ENCODE peak calls at places on chromosomes 4 and X, in eight cellular contexts. F is brain microvascular endothelial cell; S is kidney; M is HL-60; X is transverse colon; C is hepatocyte; B is iPS DF 6.9; L is CD8-positive, alpha-beta T cell. T is an unnamed sample.

GRCh38 chr4:145979160-145979559 is 40.5 kb upstream of the ZNF827 start:
- DNase-seq in M (no peak), C (no peak), B (no peak), S (no peak), F (no peak), L (no peak), X (no peak), T (no peak)

GRCh38 chr4:74054483-74055032 is 16.1 kb upstream of the CXCL3 start:
- DNase-seq in L (no peak), X (no peak), M (peak), C (no peak), F (no peak), B (no peak), S (no peak), T (no peak)

GRCh38 chr4:61160484-61160883 is 39.6 kb upstream of the ADGRL3 start:
- DNase-seq in S (no peak), L (no peak), M (no peak), B (no peak), F (no peak), X (no peak), C (no peak), T (no peak)

GRCh38 chr4:1105662-1106061 is 7.7 kb downstream of the RNF212 start:
- DNase-seq in L (no peak), B (no peak), F (no peak), X (no peak), M (no peak), S (no peak), C (no peak), T (no peak)

GRCh38 chr4:152146244-152146643 is 385.4 kb upstream of the GATB start:
- DNase-seq in X (no peak), M (no peak), S (no peak), F (no peak), L (no peak), C (no peak), B (no peak), T (no peak)

GRCh38 chrX:427812-428725 is 41.4 kb upstream of the PPP2R3B start:
- DNase-seq in L (no peak), C (peak), M (peak), S (peak), F (peak), X (no peak), B (no peak), T (no peak)

GRCh38 chrX:10190367-10190766 is 33.6 kb downstream of the CLCN4 start:
- DNase-seq in L (no peak), S (no peak), M (peak), X (peak), F (peak), B (no peak), C (peak), T (peak)

GRCh38 chr4:107808572-107808971 is 16.2 kb upstream of the SGMS2 start:
- DNase-seq in S (no peak), B (no peak), X (no peak), F (no peak), C (no peak), M (no peak), L (no peak), T (no peak)

GRCh38 chr4:31674313-31674947 is 954.3 kb downstream of the PCDH7 start:
- DNase-seq in S (no peak), M (no peak), L (no peak), C (peak), X (no peak), F (peak), B (peak), T (no peak)

GRCh38 chr4:145437466-145437865 is 44.2 kb upstream of the SMAD1 start:
- DNase-seq in X (no peak), C (no peak), F (no peak), M (no peak), B (no peak), L (no peak), S (no peak), T (peak)

GRCh38 chrX:70970482-70970999 is 39.6 kb upstream of the SLC7A3 start:
- DNase-seq in M (no peak), F (no peak), C (no peak), S (no peak), X (no peak), B (no peak), L (no peak), T (peak)

GRCh38 chr4:77001907-77002306 is 52.4 kb downstream of the SEPTIN11 start:
- DNase-seq in M (no peak), L (no peak), B (no peak), S (no peak), F (peak), X (no peak), C (no peak), T (peak)

GRCh38 chr4:169079942-169080827 is 70.1 kb upstream of the CBR4 start:
- DNase-seq in F (peak), L (no peak), M (peak), B (no peak), X (no peak), S (peak), C (peak), T (peak)

GRCh38 chr4:30511751-30512150 is 208.4 kb upstream of the PCDH7 start:
- DNase-seq in X (no peak), C (no peak), S (no peak), L (no peak), B (no peak), F (no peak), M (no peak), T (no peak)

GRCh38 chr4:31929676-31930075 is 1209.5 kb downstream of the PCDH7 start:
- DNase-seq in L (no peak), C (no peak), S (no peak), B (no peak), F (no peak), X (no peak), M (no peak), T (no peak)

GRCh38 chr4:2079006-2079405 is 19.9 kb downstream of the NAT8L start:
- DNase-seq in M (no peak), X (no peak), S (peak), C (no peak), L (no peak), F (no peak), B (no peak), T (no peak)

GRCh38 chr4:159227984-159228383 is 125.1 kb downstream of the RAPGEF2 start:
- DNase-seq in S (peak), X (peak), L (no peak), M (no peak), F (peak), C (peak), B (no peak), T (peak)

GRCh38 chr4:36823199-36823967 is 421.2 kb upstream of the NWD2 start:
- DNase-seq in B (no peak), F (no peak), C (no peak), X (no peak), S (peak), M (no peak), L (no peak), T (no peak)

GRCh38 chr4:89889289-89889688 is 5.4 kb upstream of the MMRN1 start:
- DNase-seq in X (no peak), M (no peak), S (no peak), B (no peak), L (no peak), C (no peak), F (no peak), T (peak)

GRCh38 chr4:7140062-7140691 is 52.2 kb upstream of the SORCS2 start:
- DNase-seq in L (no peak), S (no peak), X (no peak), M (no peak), C (no peak), B (no peak), F (no peak), T (no peak)

GRCh38 chr4:86043755-86044592 is 315.9 kb downstream of the MAPK10 start:
- DNase-seq in M (peak), S (no peak), X (no peak), B (peak), L (no peak), C (peak), F (peak), T (peak)

GRCh38 chrX:127708155-127708554 is 344.0 kb downstream of the ACTRT1 start:
- DNase-seq in B (no peak), X (no peak), L (no peak), F (no peak), C (no peak), M (peak), S (no peak), T (peak)

GRCh38 chrX:73563740-73564073 is 710 bp downstream of the CHIC1 start:
- DNase-seq in S (no peak), B (no peak), F (no peak), C (no peak), M (no peak), L (no peak), X (no peak), T (no peak)

GRCh38 chr4:47746122-47746521 is 91.7 kb downstream of the CORIN start:
- DNase-seq in B (no peak), M (no peak), X (no peak), C (no peak), S (no peak), F (no peak), L (no peak), T (peak)

GRCh38 chrX:7709845-7710244 is 133.1 kb upstream of the VCX start:
- DNase-seq in B (no peak), L (no peak), F (no peak), S (no peak), C (no peak), M (no peak), X (no peak), T (no peak)

GRCh38 chrX:78452356-78452755 is 124.9 kb upstream of the CYSLTR1 start:
- DNase-seq in X (no peak), M (no peak), S (no peak), L (no peak), F (no peak), B (no peak), C (no peak), T (no peak)

GRCh38 chr4:174156239-174156826 is 127.1 kb downstream of the FBXO8 start:
- DNase-seq in C (peak), S (no peak), L (no peak), X (no peak), B (no peak), M (peak), F (peak), T (peak)

GRCh38 chr4:95547708-95548471 is 883 bp downstream of the UNC5C start:
- DNase-seq in M (peak), X (peak), F (peak), B (no peak), C (peak), L (no peak), S (peak), T (peak)

GRCh38 chr4:176340871-176341685 is 21.3 kb downstream of the SPCS3 start:
- DNase-seq in S (no peak), B (no peak), L (no peak), C (peak), F (peak), M (peak), X (no peak), T (peak)

GRCh38 chrX:103817502-103817901 is 14.6 kb downstream of the RAB9B start:
- DNase-seq in M (peak), L (no peak), C (peak), X (no peak), S (no peak), B (no peak), F (peak), T (no peak)

GRCh38 chr4:88002786-88003185 is 4.6 kb upstream of the PKD2 start:
- DNase-seq in B (no peak), L (no peak), S (no peak), X (no peak), C (no peak), M (no peak), F (no peak), T (peak)

GRCh38 chr4:125952631-125953030 is 637.9 kb downstream of the FAT4 start:
- DNase-seq in X (no peak), C (no peak), L (no peak), F (no peak), B (no peak), M (no peak), S (no peak), T (no peak)

DNA sequence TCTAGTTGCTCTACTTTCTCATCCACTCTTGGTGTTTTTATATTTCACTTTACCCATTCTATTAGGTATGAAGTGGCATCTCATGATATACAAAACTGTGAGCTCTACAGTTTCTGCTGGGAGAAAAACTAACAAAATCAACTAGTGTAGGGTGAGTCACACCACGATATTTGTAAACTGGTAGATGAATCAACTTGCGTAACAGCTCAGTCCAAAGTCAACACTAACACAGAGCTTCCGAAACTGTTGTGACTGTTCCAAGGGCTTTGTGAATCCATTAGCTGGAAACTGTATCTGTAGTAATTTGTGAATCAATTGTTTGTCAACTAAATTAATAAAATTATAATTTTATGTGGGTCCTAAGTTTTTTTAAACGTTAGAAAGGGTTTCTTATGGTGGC is 119.8 kb upstream of the TSPAN5 start:
- DNase-seq in B (no peak), C (peak), M (no peak), S (no peak), L (no peak), X (no peak), F (peak), T (peak)
- H3K27ac ChIP-seq in B (no peak), C (peak), M (no peak), S (no peak), L (no peak), X (peak), F (peak), T (no peak)

DNA sequence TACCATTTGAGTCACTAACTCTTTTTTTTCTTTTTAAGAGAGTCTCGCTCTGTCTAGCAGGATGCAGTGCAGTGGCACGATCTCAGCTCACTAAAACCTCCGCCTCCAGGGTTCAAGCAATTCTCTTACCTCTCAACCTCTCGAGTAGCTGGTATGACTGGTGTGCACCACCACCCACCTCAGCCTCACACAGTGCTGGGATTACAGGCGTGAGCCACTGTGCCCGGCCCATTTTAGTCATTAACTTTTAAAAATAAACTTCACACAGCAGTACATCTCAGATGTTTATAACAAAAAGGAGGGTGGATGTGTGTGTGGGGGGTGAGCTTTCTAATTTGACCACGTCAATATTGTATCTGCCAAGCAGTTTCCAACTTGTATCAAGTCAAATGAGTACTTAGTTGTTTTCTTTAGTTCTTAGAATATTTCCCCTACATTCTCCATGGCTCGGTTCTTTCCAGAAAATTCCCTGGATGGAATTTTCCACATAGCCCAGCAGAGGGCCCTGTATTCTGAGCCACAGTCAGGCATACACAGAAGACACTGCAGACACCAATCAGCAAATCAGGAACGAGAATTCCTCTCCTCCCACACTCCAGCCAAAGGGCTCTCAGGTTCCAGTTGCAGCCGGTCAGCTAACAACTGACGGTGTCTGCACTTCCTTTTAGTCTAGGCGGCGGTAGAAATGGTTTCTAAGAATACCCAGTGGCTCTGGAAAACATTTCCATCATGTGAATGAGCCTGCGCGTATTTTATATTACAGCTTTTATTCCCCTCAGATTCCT is 20.1 kb upstream of the ARAF start:
- DNase-seq in C (peak), L (no peak), F (peak), X (peak), S (no peak), M (peak), B (peak), T (peak)
- H3K4me3 ChIP-seq in C (no peak), L (no peak), F (no peak), X (no peak), S (peak), M (no peak), B (no peak), T (no peak)

GRCh38 chr4:139535228-139535851 is 20.7 kb downstream of the SETD7 start:
- DNase-seq in F (no peak), B (no peak), X (no peak), L (no peak), M (no peak), S (no peak), C (no peak), T (no peak)
- H3K27ac ChIP-seq in F (no peak), B (no peak), X (no peak), L (no peak), M (no peak), S (no peak), C (no peak), T (no peak)

DNA sequence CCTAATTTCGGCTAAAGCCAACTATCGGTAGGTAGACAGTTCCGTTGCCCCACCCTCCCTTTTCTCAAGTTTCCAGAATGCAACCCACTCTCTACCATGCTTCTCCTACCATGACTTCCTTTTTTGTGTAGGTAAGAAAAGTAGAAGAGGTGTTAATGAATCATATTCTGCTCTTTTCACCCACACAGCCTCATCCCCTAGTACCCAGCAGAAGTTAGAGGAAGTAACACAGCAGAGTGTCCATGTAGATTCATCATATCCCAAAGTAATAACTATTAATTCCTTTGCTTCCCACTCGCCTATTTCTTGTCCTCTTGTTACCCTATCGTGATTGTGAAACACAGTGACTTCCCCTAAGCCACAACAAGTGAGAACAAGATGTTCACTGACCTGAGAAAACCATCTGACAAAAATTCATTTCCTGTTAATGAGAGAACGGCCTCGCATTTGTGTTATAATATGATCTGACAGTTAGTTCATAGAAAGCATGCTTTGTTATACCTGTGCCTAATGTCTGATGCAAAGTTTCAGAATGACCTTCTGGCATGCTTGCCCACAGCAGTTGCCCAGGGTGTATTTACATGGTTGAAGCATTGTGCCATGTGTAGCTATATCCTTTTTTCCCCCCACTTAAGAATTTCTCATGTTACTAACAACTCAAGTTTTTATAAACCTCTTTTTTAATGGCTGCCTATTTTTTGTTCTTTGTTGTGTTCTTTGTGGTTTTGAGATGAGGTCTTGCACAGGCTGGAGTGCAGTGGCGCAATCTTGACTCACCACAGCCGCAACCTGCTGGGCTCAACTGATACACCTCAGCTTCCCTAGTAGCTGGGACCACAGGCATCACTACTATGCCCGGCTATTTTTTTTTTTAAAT is 185.6 kb downstream of the RAP1GDS1 start:
- DNase-seq in B (no peak), F (peak), M (peak), S (no peak), L (peak), X (peak), C (no peak), T (peak)
- H3K4me3 ChIP-seq in B (no peak), F (no peak), M (no peak), S (no peak), L (peak), X (no peak), C (no peak), T (no peak)

DNA sequence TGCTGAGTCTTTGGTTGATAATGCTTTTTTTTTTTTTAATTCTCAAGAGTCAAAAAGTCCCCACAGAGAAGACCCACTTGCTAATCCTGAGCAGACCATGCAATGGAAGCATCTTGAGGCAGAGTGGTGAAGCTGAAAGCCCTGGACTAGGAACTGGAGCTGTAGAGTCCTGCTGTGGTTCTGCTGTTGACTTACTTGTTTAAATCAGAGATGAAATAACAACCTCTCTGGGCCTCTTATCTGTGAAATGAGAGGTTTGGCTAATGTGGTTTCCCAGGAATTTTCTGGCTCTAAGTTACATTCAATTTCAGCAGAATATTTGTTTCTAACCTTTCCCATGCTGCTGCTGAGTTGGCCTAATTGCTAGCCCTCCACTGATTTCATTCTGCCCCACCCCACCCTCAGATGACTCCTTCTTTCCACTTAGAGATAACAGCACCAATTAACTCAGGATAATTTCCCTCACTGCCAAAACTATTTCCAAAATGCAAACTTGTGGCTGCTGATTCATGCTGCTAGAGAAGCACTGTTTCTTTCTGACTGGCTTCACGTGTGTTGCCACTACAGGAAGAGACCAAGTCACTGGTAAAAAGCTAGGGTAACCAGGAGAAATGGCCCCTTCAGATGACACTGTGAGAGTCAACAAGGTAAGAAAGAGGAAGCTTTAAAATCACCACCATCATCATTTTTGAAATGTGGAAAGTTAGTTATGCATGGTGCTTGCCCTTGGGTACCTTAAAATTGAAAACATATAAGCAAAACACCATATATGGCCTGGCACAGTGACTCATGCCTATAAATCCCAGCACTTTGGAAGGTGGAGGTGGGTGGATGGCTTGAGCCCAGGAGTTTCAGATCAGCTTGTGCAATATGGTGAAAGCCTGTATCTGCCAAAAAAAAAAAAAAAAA is 326.4 kb downstream of the DCHS2 start:
- DNase-seq in F (peak), X (no peak), L (no peak), M (no peak), C (peak), B (no peak), S (no peak), T (peak)
- H3K27ac ChIP-seq in F (no peak), X (no peak), L (no peak), M (no peak), C (no peak), B (no peak), S (no peak), T (peak)